ENCODE peak calls at places on chromosomes 11 and 22, in five cellular contexts. Y, Z, M, L and E are unnamed samples. For H3K4me1, the result is how much of the 10 kb centered on the place peaks cover.

GRCh38 chr22:22663861-22664800 is 19.7 kb downstream of the GGTLC2 start:
- DNase-seq in L (no peak), M (no peak), Z (no peak), Y (no peak), E (no peak)

GRCh38 chr11:113458189-113458588 is 17.0 kb downstream of the DRD2 start:
- DNase-seq in Y (no peak), L (no peak), M (no peak), Z (no peak), E (no peak)

GRCh38 chr11:110896358-110896757 is 184.1 kb upstream of the ARHGAP20 start:
- DNase-seq in M (no peak), L (no peak), Y (no peak), Z (no peak), E (no peak)

GRCh38 chr11:8913961-8914660 is 3.1 kb downstream of the AKIP1 start:
- DNase-seq in Z (no peak), L (no peak), M (peak), Y (no peak), E (no peak)

GRCh38 chr11:17544181-17544622 is at the start of gene USH1C:
- DNase-seq in Y (peak), M (no peak), L (peak), Z (peak), E (no peak)

GRCh38 chr11:117199061-117199915 is at the start of gene TAGLN:
- DNase-seq in L (peak), Z (peak), M (no peak), Y (peak), E (peak)

GRCh38 chr11:57791321-57792059 is 29.9 kb downstream of the CTNND1 start:
- DNase-seq in L (peak), M (peak), Y (no peak), Z (no peak), E (no peak)

GRCh38 chr22:37308385-37309200 is 26.3 kb downstream of the CYTH4 start:
- DNase-seq in Y (no peak), Z (no peak), M (no peak), L (no peak), E (no peak)

GRCh38 chr11:61162092-61162935 is 1.1 kb upstream of the VPS37C start:
- DNase-seq in Y (no peak), Z (no peak), L (no peak), M (no peak), E (no peak)

GRCh38 chr11:62842171-62842717 is 2.9 kb upstream of the WDR74 start:
- DNase-seq in Z (peak), L (peak), M (peak), Y (peak), E (no peak)

GRCh38 chr22:47198801-47199251 is 436.4 kb downstream of the TBC1D22A start:
- DNase-seq in L (peak), Z (no peak), M (no peak), Y (no peak), E (peak)

GRCh38 chr11:47523491-47524199 is 29.3 kb downstream of the CELF1 start:
- DNase-seq in M (peak), L (no peak), Y (no peak), Z (no peak), E (no peak)

GRCh38 chr11:45209000-45209399 is 62.6 kb downstream of the PRDM11 start:
- DNase-seq in L (no peak), Z (no peak), Y (no peak), M (no peak), E (no peak)

GRCh38 chr11:101914349-101914736 is 467 bp upstream of the CEP126 start:
- DNase-seq in Y (no peak), L (no peak), Z (no peak), M (no peak), E (no peak)

DNA sequence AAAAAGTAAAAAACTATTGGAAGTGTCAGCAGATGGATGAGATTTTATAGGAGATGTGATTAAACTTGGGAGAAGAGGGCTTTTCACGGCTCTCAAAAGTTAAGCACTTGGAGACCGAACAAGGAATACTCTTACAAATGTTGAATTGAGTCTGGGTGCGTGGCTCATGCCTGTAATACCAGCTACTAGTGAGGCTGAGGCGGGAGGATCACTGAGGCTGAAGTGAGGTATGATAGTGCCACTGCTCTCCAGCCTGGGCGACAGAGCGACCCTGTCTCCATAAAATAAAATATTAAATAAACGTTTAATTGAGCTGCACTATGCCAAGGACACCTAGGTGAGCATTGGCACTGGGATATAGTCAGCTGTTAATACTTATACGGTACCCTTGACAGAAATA is 1.9 kb downstream of the CEP57 start:
- DNase-seq in Y (no peak), M (no peak), Z (no peak), L (no peak), E (no peak)
- H3K27ac ChIP-seq in Y (no peak), M (peak), Z (no peak), L (no peak), E (no peak)

GRCh38 chr11:72789493-72790131 is 4.2 kb downstream of the STARD10 start:
- DNase-seq in Z (no peak), M (no peak), L (no peak), Y (peak), E (no peak)
- H3K4me1 ChIP-seq in Z (under half), M (under half), L (under half), Y (under half), E (under half)

DNA sequence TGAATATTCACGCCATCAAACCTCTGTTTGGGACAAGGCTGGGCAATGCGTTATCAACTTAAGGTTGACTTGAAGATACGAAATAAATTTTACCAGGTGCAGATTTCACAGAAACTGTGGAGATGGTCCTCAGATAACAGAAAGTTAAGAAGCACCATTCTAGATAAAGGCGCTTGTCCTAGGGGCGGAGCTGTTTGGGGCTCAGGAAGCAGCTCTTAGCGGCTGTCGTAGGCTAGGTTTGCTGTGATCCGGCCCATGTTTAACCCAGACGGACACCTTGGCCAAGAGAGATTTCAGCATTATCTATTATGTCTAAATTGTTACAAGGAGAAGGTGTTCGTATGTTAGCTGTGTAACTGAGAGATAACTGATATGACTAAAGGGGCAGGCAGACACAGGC is 25.6 kb downstream of the TPCN2 start:
- DNase-seq in M (no peak), L (no peak), Z (no peak), Y (no peak), E (no peak)
- H3K27ac ChIP-seq in M (no peak), L (no peak), Z (no peak), Y (no peak), E (no peak)

DNA sequence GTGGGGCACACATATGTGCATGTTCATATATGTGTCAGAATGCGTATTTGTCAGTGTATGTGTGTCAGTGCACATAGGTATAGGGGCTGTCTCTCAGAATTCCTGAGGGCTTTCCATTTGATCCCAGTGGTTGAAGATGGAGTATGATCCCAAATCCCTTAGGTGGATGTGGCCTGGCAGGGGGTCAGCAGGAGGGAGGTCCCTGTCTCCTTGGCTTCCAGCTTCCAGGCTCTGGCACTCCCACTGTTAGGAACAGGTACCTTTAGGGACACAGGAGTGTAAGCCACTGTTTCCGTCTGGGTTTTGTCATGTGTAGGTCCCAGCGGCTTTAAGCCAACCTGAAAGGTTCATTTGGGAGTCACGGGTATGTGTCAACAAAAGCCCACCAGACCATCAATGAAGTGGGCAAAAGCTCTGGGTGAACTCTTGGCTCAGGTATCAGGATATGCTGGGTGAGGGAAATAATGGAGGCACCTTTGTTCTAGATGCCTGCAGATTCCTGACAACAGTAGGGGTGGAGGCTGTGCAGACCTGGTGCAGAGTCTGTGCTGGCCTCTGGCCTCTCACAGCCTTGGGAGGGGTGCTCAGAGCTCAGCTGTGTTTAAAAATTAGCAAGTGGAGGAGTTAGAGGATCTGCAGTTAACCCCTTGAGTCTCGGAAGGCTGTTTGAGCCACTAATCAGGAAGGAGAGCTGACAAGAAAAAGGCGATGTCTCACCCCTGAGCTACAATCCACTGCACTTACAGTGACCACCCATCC is 9.0 kb downstream of the KCNQ1OT1 start:
- DNase-seq in M (no peak), Z (no peak), Y (no peak), L (peak), E (no peak)
- H3K4me1 ChIP-seq in M (under half), Z (under half), Y (under half), L (under half), E (under half)

GRCh38 chr22:42090596-42091445 is at the start of gene NDUFA6:
- DNase-seq in M (peak), Y (peak), Z (peak), L (peak), E (peak)
- H3K27ac ChIP-seq in M (peak), Y (peak), Z (peak), L (peak), E (peak)

GRCh38 chr22:50531546-50532352 is 1.9 kb upstream of the TYMP start:
- DNase-seq in Y (peak), L (peak), Z (peak), M (peak), E (peak)
- H3K4me1 ChIP-seq in Y (under half), L (under half), Z (under half), M (under half), E (under half)

GRCh38 chr11:67445515-67445914 is 2.2 kb upstream of the CORO1B start:
- DNase-seq in Z (no peak), L (peak), Y (no peak), M (no peak), E (no peak)
- H3K27ac ChIP-seq in Z (no peak), L (no peak), Y (no peak), M (peak), E (no peak)